ENCODE peak calls at places on chromosomes 1 and 21, in seven cellular contexts. H, X, E, R, W, S and U are unnamed samples. For H3K4me1 and H3K9me3, the result is how much of the 10 kb centered on the place peaks cover.

GRCh38 chr1:92968138-92969032 is 7.1 kb upstream of the DIPK1A start:
- DNase-seq in H (no peak), X (no peak), E (peak), R (no peak), W (no peak), S (no peak), U (peak)

GRCh38 chr1:220151454-220151853 is 57.5 kb downstream of the IARS2 start:
- DNase-seq in H (no peak), X (peak), E (no peak), R (no peak), W (no peak), S (no peak), U (no peak)

GRCh38 chr1:9238550-9238949 is 4.0 kb downstream of the H6PD start:
- DNase-seq in H (no peak), X (no peak), E (no peak), R (no peak), W (no peak), S (no peak), U (no peak)

GRCh38 chr1:201511925-201512539 is 5.1 kb upstream of the CSRP1 start:
- DNase-seq in H (no peak), X (peak), E (no peak), R (peak), W (peak), S (no peak), U (no peak)

GRCh38 chr1:160400284-160400645 is at the start of gene VANGL2:
- DNase-seq in H (no peak), X (peak), E (no peak), R (peak), W (peak), S (peak), U (no peak)

GRCh38 chr1:161088587-161089110 is 709 bp downstream of the NECTIN4 start:
- DNase-seq in H (no peak), X (no peak), E (peak), R (no peak), W (no peak), S (no peak), U (no peak)

GRCh38 chr1:222242492-222242891 is 305.4 kb downstream of the HHIPL2 start:
- DNase-seq in H (no peak), X (no peak), E (no peak), R (no peak), W (no peak), S (no peak), U (no peak)

GRCh38 chr1:23524716-23525401 is 6.2 kb downstream of the E2F2 start:
- DNase-seq in H (no peak), X (peak), E (peak), R (no peak), W (no peak), S (peak), U (peak)

GRCh38 chr1:12593621-12594066 is 24.4 kb downstream of the DHRS3 start:
- DNase-seq in H (no peak), X (peak), E (no peak), R (no peak), W (no peak), S (no peak), U (no peak)

GRCh38 chr1:203743101-203743501 is 21.9 kb upstream of the LAX1 start:
- DNase-seq in H (no peak), X (no peak), E (no peak), R (no peak), W (no peak), S (no peak), U (no peak)

GRCh38 chr1:222357252-222357651 is 190.7 kb downstream of the HHIPL2 start:
- DNase-seq in H (no peak), X (no peak), E (no peak), R (no peak), W (no peak), S (no peak), U (no peak)

GRCh38 chr1:241482761-241483250 is 36.7 kb downstream of the FH start:
- DNase-seq in H (no peak), X (no peak), E (peak), R (no peak), W (no peak), S (no peak), U (no peak)

GRCh38 chr1:1282998-1283397 is 2.8 kb downstream of the SCNN1D start:
- DNase-seq in H (no peak), X (peak), E (no peak), R (no peak), W (no peak), S (no peak), U (no peak)

GRCh38 chr1:78375996-78376395 is 114.8 kb upstream of the PTGFR start:
- DNase-seq in H (no peak), X (no peak), E (no peak), R (no peak), W (no peak), S (no peak), U (no peak)

GRCh38 chr1:41650176-41650519 is 165.7 kb upstream of the EDN2 start:
- DNase-seq in H (no peak), X (peak), E (no peak), R (no peak), W (no peak), S (peak), U (no peak)

GRCh38 chr1:4430406-4431404 is 223.7 kb upstream of the AJAP1 start:
- DNase-seq in H (no peak), X (no peak), E (no peak), R (no peak), W (no peak), S (no peak), U (no peak)

GRCh38 chr1:87435484-87435883 is 106.8 kb downstream of the LMO4 start:
- DNase-seq in H (no peak), X (no peak), E (no peak), R (no peak), W (no peak), S (no peak), U (peak)

GRCh38 chr1:118304722-118305344 is 119.8 kb upstream of the SPAG17 start:
- DNase-seq in H (no peak), X (no peak), E (no peak), R (no peak), W (no peak), S (no peak), U (no peak)

GRCh38 chr21:38027901-38028300 is 111.6 kb upstream of the KCNJ6 start:
- DNase-seq in H (no peak), X (no peak), E (no peak), R (no peak), W (no peak), S (no peak), U (no peak)

GRCh38 chr1:178262101-178262500 is 168.2 kb downstream of the RASAL2 start:
- DNase-seq in H (no peak), X (no peak), E (peak), R (no peak), W (no peak), S (no peak), U (no peak)

GRCh38 chr1:9724706-9725476 is 73.4 kb downstream of the PIK3CD start:
- DNase-seq in H (peak), X (peak), E (no peak), R (peak), W (no peak), S (peak), U (peak)

GRCh38 chr1:36326499-36326898 is 3.1 kb upstream of the EVA1B start:
- DNase-seq in H (no peak), X (peak), E (no peak), R (no peak), W (no peak), S (peak), U (no peak)

GRCh38 chr1:205505076-205505729 is 734 bp downstream of the CDK18 start:
- DNase-seq in H (no peak), X (no peak), E (no peak), R (no peak), W (no peak), S (peak), U (no peak)

GRCh38 chr1:202624781-202625108 is 85.5 kb downstream of the SYT2 start:
- DNase-seq in H (no peak), X (no peak), E (no peak), R (no peak), W (peak), S (no peak), U (no peak)

GRCh38 chr1:23372481-23372880 is 2.8 kb upstream of the ZNF436 start:
- DNase-seq in H (no peak), X (no peak), E (no peak), R (no peak), W (no peak), S (no peak), U (no peak)

GRCh38 chr1:95287078-95287477 is 53.1 kb downstream of the RWDD3 start:
- DNase-seq in H (no peak), X (no peak), E (no peak), R (no peak), W (no peak), S (no peak), U (no peak)

GRCh38 chr21:30717105-30717504 is 1.5 kb downstream of the KRTAP21-3 start:
- DNase-seq in H (no peak), X (no peak), E (no peak), R (no peak), W (no peak), S (no peak), U (no peak)

GRCh38 chr1:73401666-73402065 is 796.3 kb downstream of the LRRIQ3 start:
- DNase-seq in H (no peak), X (no peak), E (no peak), R (no peak), W (no peak), S (no peak), U (no peak)

GRCh38 chr21:44994016-44994365 is 54.2 kb downstream of the SLX9 start:
- DNase-seq in H (no peak), X (peak), E (no peak), R (peak), W (peak), S (no peak), U (no peak)

GRCh38 chr1:193356249-193356648 is 169.8 kb upstream of the B3GALT2 start:
- DNase-seq in H (no peak), X (peak), E (no peak), R (no peak), W (no peak), S (no peak), U (no peak)

GRCh38 chr1:62508187-62508758 is 71.4 kb downstream of the USP1 start:
- DNase-seq in H (no peak), X (no peak), E (peak), R (no peak), W (no peak), S (peak), U (no peak)

GRCh38 chr1:64861611-64862010 is 104.7 kb downstream of the JAK1 start:
- DNase-seq in H (no peak), X (no peak), E (no peak), R (no peak), W (no peak), S (no peak), U (no peak)

GRCh38 chr1:182877842-182878241 is 38.7 kb downstream of the DHX9 start:
- DNase-seq in H (no peak), X (no peak), E (no peak), R (no peak), W (no peak), S (no peak), U (no peak)

GRCh38 chr1:32636793-32637561 is 13.4 kb downstream of the ZBTB8OS start:
- DNase-seq in H (no peak), X (no peak), E (peak), R (peak), W (no peak), S (no peak), U (no peak)

GRCh38 chr1:212814548-212814947 is 22.9 kb downstream of the TATDN3 start:
- DNase-seq in H (no peak), X (no peak), E (no peak), R (no peak), W (no peak), S (no peak), U (no peak)

GRCh38 chr1:19656780-19657475 is 7.7 kb upstream of the HTR6 start:
- DNase-seq in H (no peak), X (no peak), E (no peak), R (peak), W (no peak), S (no peak), U (no peak)

GRCh38 chr1:151050051-151050688 is 2.6 kb downstream of the C1orf56 start:
- DNase-seq in H (no peak), X (no peak), E (no peak), R (no peak), W (no peak), S (no peak), U (no peak)
- H3K4me1 ChIP-seq in H (under half), X (under half), E (under half), R (under half), W (under half), S (under half), U (half or more)

DNA sequence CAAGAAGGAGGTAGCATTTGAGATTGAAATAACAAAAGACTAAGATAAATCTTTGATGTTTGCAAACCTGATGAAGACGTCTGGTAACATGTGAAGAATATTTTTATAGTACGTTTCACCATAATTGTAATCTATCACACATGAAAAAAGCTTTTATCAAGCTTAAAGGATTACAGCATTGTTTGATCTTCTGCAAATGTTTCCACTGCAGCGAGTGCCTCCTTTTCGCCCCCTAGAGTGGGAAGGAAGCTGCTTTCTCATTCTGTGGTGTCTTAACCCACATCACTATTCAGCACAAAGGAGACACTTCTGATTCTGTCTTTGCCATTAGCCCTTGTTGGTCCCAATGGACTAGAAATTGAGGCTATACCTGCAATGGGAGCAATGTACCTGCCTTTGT is 46.0 kb upstream of the IL12RB2 start:
- DNase-seq in H (no peak), X (no peak), E (no peak), R (no peak), W (no peak), S (peak), U (peak)
- H3K9me3 ChIP-seq in H (under half), X (under half), E (under half), R (under half), W (under half), S (under half), U (under half)

DNA sequence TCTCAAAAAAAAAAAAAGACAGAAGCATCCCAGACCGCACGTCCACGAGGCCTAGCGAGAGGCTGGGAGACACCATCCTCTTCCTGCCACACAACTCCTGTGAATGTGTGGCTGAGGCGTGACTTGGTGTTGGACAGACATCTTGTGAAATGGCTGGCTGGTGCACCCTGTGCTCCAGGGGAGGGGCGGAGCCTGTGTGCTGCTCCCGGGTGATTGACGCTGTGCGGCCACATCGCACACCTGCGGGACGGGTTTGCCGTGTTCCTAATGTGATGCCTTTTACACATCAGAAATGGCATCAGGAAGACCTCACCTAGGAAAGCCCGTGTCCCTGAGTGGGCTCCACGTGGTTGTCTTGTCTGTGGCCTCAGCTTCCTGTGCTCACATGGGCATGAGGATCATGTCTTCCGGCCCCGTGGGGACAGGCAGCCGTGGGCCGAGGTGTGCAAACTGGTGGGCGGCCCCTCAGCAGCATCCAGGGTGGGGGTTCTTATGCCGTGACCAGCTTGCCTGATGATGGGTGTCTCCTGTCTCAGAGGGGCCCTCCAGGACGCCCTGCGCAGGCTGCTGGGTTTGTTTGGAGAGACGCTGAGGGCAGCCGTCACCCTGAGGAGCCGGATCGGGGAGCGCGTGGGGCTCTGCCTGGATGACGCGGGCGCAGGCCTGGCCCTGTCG is 64.4 kb downstream of the PCNT start:
- DNase-seq in H (no peak), X (no peak), E (no peak), R (peak), W (no peak), S (no peak), U (no peak)
- H3K4me3 ChIP-seq in H (no peak), X (no peak), E (no peak), R (no peak), W (no peak), S (no peak), U (no peak)

GRCh38 chr1:45516465-45516864 is 5.2 kb downstream of the PRDX1 start:
- DNase-seq in H (no peak), X (no peak), E (peak), R (no peak), W (no peak), S (no peak), U (no peak)
- H3K4me1 ChIP-seq in H (under half), X (under half), E (under half), R (under half), W (under half), S (under half), U (under half)

DNA sequence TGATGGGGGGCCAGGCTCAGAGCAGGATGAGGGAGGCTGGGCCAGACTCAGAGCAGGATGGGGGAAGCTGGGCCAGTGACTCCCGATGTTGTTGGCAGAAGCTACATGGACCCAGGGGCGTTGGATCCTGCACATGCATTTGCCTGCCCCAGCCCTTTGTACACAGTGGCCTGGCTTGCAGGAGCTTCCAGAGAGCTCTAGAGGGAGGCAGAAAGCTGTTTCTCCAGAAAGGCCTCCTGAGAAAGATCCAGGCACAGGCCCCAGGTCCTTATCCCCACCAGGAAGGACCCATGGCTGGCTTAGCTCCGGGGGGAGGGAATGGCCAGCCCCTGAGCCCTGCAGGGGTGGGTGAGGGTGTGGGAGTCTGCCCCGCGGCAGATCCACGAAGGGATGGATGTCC is 106.6 kb upstream of the ACTRT2 start:
- DNase-seq in H (no peak), X (no peak), E (no peak), R (no peak), W (no peak), S (no peak), U (no peak)
- H3K9me3 ChIP-seq in H (under half), X (under half), E (under half), R (under half), W (under half), S (under half), U (under half)

GRCh38 chr1:226908913-226909312 is 31.2 kb upstream of the COQ8A start:
- DNase-seq in H (no peak), X (no peak), E (no peak), R (no peak), W (no peak), S (no peak), U (no peak)
- H3K4me3 ChIP-seq in H (no peak), X (no peak), E (no peak), R (no peak), W (no peak), S (no peak), U (no peak)

DNA sequence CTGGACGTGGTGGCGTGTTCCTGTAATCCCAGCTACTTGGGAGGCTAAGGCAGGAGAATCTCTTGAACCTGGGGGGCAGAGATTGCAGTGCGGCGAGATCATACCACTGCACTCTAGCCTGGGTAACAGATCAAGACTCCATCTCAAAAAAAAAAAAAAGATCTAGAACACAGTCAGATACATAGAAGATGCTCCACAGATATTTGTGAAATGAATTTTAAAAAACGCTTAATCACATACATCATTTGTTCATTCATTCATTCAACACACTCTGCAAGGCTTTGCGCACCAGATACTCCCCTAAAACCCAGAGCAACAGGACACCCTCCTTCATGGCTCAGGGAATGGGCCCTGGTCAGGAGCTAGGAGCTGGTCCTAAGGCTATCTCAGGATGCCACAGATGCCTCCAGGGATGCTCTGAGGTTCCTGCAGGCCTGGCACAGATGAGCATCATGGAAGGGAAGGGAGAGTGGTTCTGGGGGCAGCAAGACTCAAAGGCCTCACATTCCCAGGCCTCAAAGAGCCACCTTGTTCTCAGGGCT is 6.4 kb downstream of the HSPG2 start:
- DNase-seq in H (no peak), X (no peak), E (no peak), R (no peak), W (no peak), S (no peak), U (no peak)
- H3K4me1 ChIP-seq in H (under half), X (under half), E (under half), R (half or more), W (under half), S (under half), U (under half)

DNA sequence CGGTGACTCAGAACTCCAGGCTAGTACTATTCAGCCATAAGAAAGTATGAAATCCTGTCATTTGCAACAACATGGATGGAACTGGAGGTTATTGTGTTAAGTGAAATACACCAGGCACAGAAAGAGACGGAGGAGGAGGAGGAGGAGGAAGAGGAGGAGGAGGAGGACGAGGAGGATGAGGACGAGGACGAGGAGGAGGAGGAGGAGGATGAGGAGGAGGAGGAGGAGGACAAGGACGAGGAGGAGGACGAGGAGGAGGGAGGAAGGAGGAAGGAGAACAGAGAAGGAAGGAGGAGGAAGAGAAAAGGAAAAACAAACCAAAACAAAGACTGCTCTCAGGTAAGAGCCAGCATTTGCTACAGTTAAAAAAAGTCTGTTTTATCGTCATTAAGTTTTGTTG is 178.7 kb downstream of the NPHP4 start:
- DNase-seq in H (no peak), X (no peak), E (no peak), R (no peak), W (no peak), S (no peak), U (no peak)
- H3K9me3 ChIP-seq in H (under half), X (under half), E (under half), R (under half), W (under half), S (under half), U (under half)

GRCh38 chr1:181091322-181092040 is 3.0 kb downstream of the IER5 start:
- DNase-seq in H (no peak), X (no peak), E (no peak), R (no peak), W (no peak), S (no peak), U (no peak)
- H3K4me3 ChIP-seq in H (peak), X (peak), E (peak), R (peak), W (no peak), S (peak), U (peak)